ENCODE peak calls at places on chromosomes 4 and X, in nine cellular contexts. One of them, this sample, is unnamed.

GRCh38 chr4:169115897-169116254 is 105.8 kb upstream of the CBR4 start:
- DNase-seq in kidney glomerular epithelial cell: peak
- DNase-seq in EH: peak
- DNase-seq in suprapubic skin: no peak
- DNase-seq in ascending aorta: peak
- DNase-seq in tibial artery: no peak
- DNase-seq in substantia nigra: no peak
- DNase-seq in RWPE1: peak
- DNase-seq in iris pigment epithelial cell: peak
- DNase-seq in this sample: peak

GRCh38 chr4:102143433-102143832 is 201.8 kb downstream of the SLC39A8 start:
- DNase-seq in kidney glomerular epithelial cell: no peak
- DNase-seq in EH: no peak
- DNase-seq in suprapubic skin: no peak
- DNase-seq in ascending aorta: no peak
- DNase-seq in tibial artery: no peak
- DNase-seq in substantia nigra: no peak
- DNase-seq in RWPE1: no peak
- DNase-seq in iris pigment epithelial cell: no peak
- DNase-seq in this sample: no peak

GRCh38 chrX:47172971-47173792 is 20.4 kb upstream of the UBA1 start:
- DNase-seq in kidney glomerular epithelial cell: no peak
- DNase-seq in EH: no peak
- DNase-seq in suprapubic skin: no peak
- DNase-seq in ascending aorta: peak
- DNase-seq in tibial artery: no peak
- DNase-seq in substantia nigra: no peak
- DNase-seq in RWPE1: no peak
- DNase-seq in iris pigment epithelial cell: no peak
- DNase-seq in this sample: no peak

GRCh38 chrX:46587753-46588171 is 14.2 kb downstream of the CHST7 start:
- DNase-seq in kidney glomerular epithelial cell: no peak
- DNase-seq in EH: peak
- DNase-seq in suprapubic skin: no peak
- DNase-seq in ascending aorta: no peak
- DNase-seq in tibial artery: no peak
- DNase-seq in substantia nigra: no peak
- DNase-seq in RWPE1: no peak
- DNase-seq in iris pigment epithelial cell: peak
- DNase-seq in this sample: no peak

GRCh38 chrX:134948333-134949241 is 42.2 kb upstream of the SMIM10 start:
- DNase-seq in kidney glomerular epithelial cell: peak
- DNase-seq in EH: peak
- DNase-seq in suprapubic skin: no peak
- DNase-seq in ascending aorta: peak
- DNase-seq in tibial artery: no peak
- DNase-seq in substantia nigra: no peak
- DNase-seq in RWPE1: peak
- DNase-seq in iris pigment epithelial cell: peak
- DNase-seq in this sample: no peak

GRCh38 chr4:28357985-28358384 is 1497.3 kb downstream of the STIM2 start:
- DNase-seq in kidney glomerular epithelial cell: no peak
- DNase-seq in EH: peak
- DNase-seq in suprapubic skin: no peak
- DNase-seq in ascending aorta: no peak
- DNase-seq in tibial artery: no peak
- DNase-seq in substantia nigra: peak
- DNase-seq in RWPE1: no peak
- DNase-seq in iris pigment epithelial cell: peak
- DNase-seq in this sample: no peak

GRCh38 chr4:98627883-98628282 is 30.5 kb downstream of the TSPAN5 start:
- DNase-seq in kidney glomerular epithelial cell: peak
- DNase-seq in EH: peak
- DNase-seq in suprapubic skin: no peak
- DNase-seq in ascending aorta: no peak
- DNase-seq in tibial artery: no peak
- DNase-seq in substantia nigra: no peak
- DNase-seq in RWPE1: peak
- DNase-seq in iris pigment epithelial cell: peak
- DNase-seq in this sample: no peak

GRCh38 chr4:53619431-53619830 is 28.1 kb upstream of the LNX1 start:
- DNase-seq in kidney glomerular epithelial cell: no peak
- DNase-seq in EH: no peak
- DNase-seq in suprapubic skin: no peak
- DNase-seq in ascending aorta: no peak
- DNase-seq in tibial artery: no peak
- DNase-seq in substantia nigra: no peak
- DNase-seq in RWPE1: no peak
- DNase-seq in iris pigment epithelial cell: no peak
- DNase-seq in this sample: no peak

GRCh38 chr4:20028694-20029093 is 223.0 kb upstream of the SLIT2 start:
- DNase-seq in kidney glomerular epithelial cell: peak
- DNase-seq in EH: peak
- DNase-seq in suprapubic skin: no peak
- DNase-seq in ascending aorta: no peak
- DNase-seq in tibial artery: no peak
- DNase-seq in substantia nigra: no peak
- DNase-seq in RWPE1: peak
- DNase-seq in iris pigment epithelial cell: peak
- DNase-seq in this sample: no peak

GRCh38 chrX:148156986-148157385 is 175.8 kb downstream of the FMR1NB start:
- DNase-seq in kidney glomerular epithelial cell: no peak
- DNase-seq in EH: no peak
- DNase-seq in suprapubic skin: no peak
- DNase-seq in ascending aorta: no peak
- DNase-seq in tibial artery: no peak
- DNase-seq in substantia nigra: no peak
- DNase-seq in RWPE1: no peak
- DNase-seq in iris pigment epithelial cell: no peak
- DNase-seq in this sample: no peak

GRCh38 chrX:153827903-153828302 is 2.4 kb downstream of the PDZD4 start:
- DNase-seq in kidney glomerular epithelial cell: no peak
- DNase-seq in EH: no peak
- DNase-seq in suprapubic skin: no peak
- DNase-seq in ascending aorta: no peak
- DNase-seq in tibial artery: no peak
- DNase-seq in substantia nigra: no peak
- DNase-seq in RWPE1: no peak
- DNase-seq in iris pigment epithelial cell: no peak
- DNase-seq in this sample: no peak

GRCh38 chr4:188002751-188003150 is 7.2 kb downstream of the ZFP42 start:
- DNase-seq in kidney glomerular epithelial cell: no peak
- DNase-seq in EH: no peak
- DNase-seq in suprapubic skin: no peak
- DNase-seq in ascending aorta: no peak
- DNase-seq in tibial artery: no peak
- DNase-seq in substantia nigra: no peak
- DNase-seq in RWPE1: peak
- DNase-seq in iris pigment epithelial cell: no peak
- DNase-seq in this sample: no peak

GRCh38 chrX:50704987-50705386 is 109.0 kb downstream of the SHROOM4 start:
- DNase-seq in kidney glomerular epithelial cell: no peak
- DNase-seq in EH: peak
- DNase-seq in suprapubic skin: no peak
- DNase-seq in ascending aorta: no peak
- DNase-seq in tibial artery: no peak
- DNase-seq in substantia nigra: no peak
- DNase-seq in RWPE1: no peak
- DNase-seq in iris pigment epithelial cell: no peak
- DNase-seq in this sample: no peak

GRCh38 chr4:28209371-28209924 is 1348.8 kb downstream of the STIM2 start:
- DNase-seq in kidney glomerular epithelial cell: no peak
- DNase-seq in EH: no peak
- DNase-seq in suprapubic skin: no peak
- DNase-seq in ascending aorta: no peak
- DNase-seq in tibial artery: no peak
- DNase-seq in substantia nigra: no peak
- DNase-seq in RWPE1: no peak
- DNase-seq in iris pigment epithelial cell: no peak
- DNase-seq in this sample: no peak

GRCh38 chrX:136768469-136769084 is 12.2 kb downstream of the ARHGEF6 start:
- DNase-seq in kidney glomerular epithelial cell: no peak
- DNase-seq in EH: peak
- DNase-seq in suprapubic skin: no peak
- DNase-seq in ascending aorta: peak
- DNase-seq in tibial artery: peak
- DNase-seq in substantia nigra: no peak
- DNase-seq in RWPE1: peak
- DNase-seq in iris pigment epithelial cell: peak
- DNase-seq in this sample: no peak

GRCh38 chrX:81489987-81490386 is 288.1 kb downstream of the SH3BGRL start:
- DNase-seq in kidney glomerular epithelial cell: no peak
- DNase-seq in EH: no peak
- DNase-seq in suprapubic skin: no peak
- DNase-seq in ascending aorta: no peak
- DNase-seq in tibial artery: no peak
- DNase-seq in substantia nigra: no peak
- DNase-seq in RWPE1: no peak
- DNase-seq in iris pigment epithelial cell: peak
- DNase-seq in this sample: no peak

GRCh38 chr4:6730603-6731300 is 14.8 kb downstream of the BLOC1S4 start:
- DNase-seq in kidney glomerular epithelial cell: no peak
- DNase-seq in EH: no peak
- DNase-seq in suprapubic skin: peak
- DNase-seq in ascending aorta: no peak
- DNase-seq in tibial artery: no peak
- DNase-seq in substantia nigra: no peak
- DNase-seq in RWPE1: no peak
- DNase-seq in iris pigment epithelial cell: no peak
- DNase-seq in this sample: no peak

GRCh38 chrX:136162827-136163427 is 15.6 kb downstream of the FHL1 start:
- DNase-seq in kidney glomerular epithelial cell: peak
- DNase-seq in EH: peak
- DNase-seq in suprapubic skin: no peak
- DNase-seq in ascending aorta: peak
- DNase-seq in tibial artery: peak
- DNase-seq in substantia nigra: no peak
- DNase-seq in RWPE1: peak
- DNase-seq in iris pigment epithelial cell: peak
- DNase-seq in this sample: no peak

GRCh38 chr4:7737268-7737645 is 202.4 kb downstream of the AFAP1 start:
- DNase-seq in kidney glomerular epithelial cell: no peak
- DNase-seq in EH: no peak
- DNase-seq in suprapubic skin: no peak
- DNase-seq in ascending aorta: no peak
- DNase-seq in tibial artery: no peak
- DNase-seq in substantia nigra: no peak
- DNase-seq in RWPE1: no peak
- DNase-seq in iris pigment epithelial cell: no peak
- DNase-seq in this sample: no peak

GRCh38 chr4:20320232-20320631 is 68.5 kb downstream of the SLIT2 start:
- DNase-seq in kidney glomerular epithelial cell: no peak
- DNase-seq in EH: no peak
- DNase-seq in suprapubic skin: no peak
- DNase-seq in ascending aorta: no peak
- DNase-seq in tibial artery: no peak
- DNase-seq in substantia nigra: no peak
- DNase-seq in RWPE1: no peak
- DNase-seq in iris pigment epithelial cell: peak
- DNase-seq in this sample: no peak